ENCODE peak calls at places on chromosomes 1 and 21, in nine cellular contexts. Q, S, Z, A, I, B, D, T and J are unnamed samples. For H3K4me1, the result is how much of the 10 kb centered on the place peaks cover.

GRCh38 chr1:218384576-218384975 is 39.4 kb downstream of the TGFB2 start:
- DNase-seq in Q (no peak), S (peak), Z (no peak), A (no peak), I (no peak), B (no peak), D (no peak), T (no peak), J (no peak)

GRCh38 chr1:173050865-173051264 is at the start of gene TNFSF18:
- DNase-seq in Q (no peak), S (peak), Z (peak), A (no peak), I (no peak), B (no peak), D (no peak), T (peak), J (no peak)

GRCh38 chr1:172230526-172230925 is 190.0 kb upstream of the C1orf105 start:
- DNase-seq in Q (no peak), S (no peak), Z (no peak), A (no peak), I (no peak), B (no peak), D (no peak), T (no peak), J (no peak)

GRCh38 chr1:16970132-16970910 is 10.1 kb downstream of the MFAP2 start:
- DNase-seq in Q (no peak), S (no peak), Z (no peak), A (no peak), I (no peak), B (no peak), D (no peak), T (no peak), J (no peak)

GRCh38 chr1:188169971-188170370 is 1341.2 kb downstream of the PLA2G4A start:
- DNase-seq in Q (no peak), S (no peak), Z (no peak), A (no peak), I (no peak), B (no peak), D (no peak), T (no peak), J (no peak)

GRCh38 chr1:12067900-12068821 is 5.1 kb downstream of the TNFRSF8 start:
- DNase-seq in Q (no peak), S (peak), Z (no peak), A (no peak), I (no peak), B (no peak), D (no peak), T (peak), J (no peak)

GRCh38 chr21:36661511-36662309 is 37.2 kb upstream of the SIM2 start:
- DNase-seq in Q (no peak), S (no peak), Z (no peak), A (no peak), I (no peak), B (peak), D (no peak), T (peak), J (no peak)

GRCh38 chr1:40449684-40450490 is at the start of gene ZFP69B:
- DNase-seq in Q (peak), S (peak), Z (peak), A (peak), I (peak), B (peak), D (peak), T (peak), J (peak)

GRCh38 chr1:238484121-238484520 is 593.4 kb upstream of the ZP4 start:
- DNase-seq in Q (no peak), S (peak), Z (peak), A (no peak), I (no peak), B (no peak), D (no peak), T (no peak), J (no peak)

GRCh38 chr1:200154069-200154767 is 126.7 kb downstream of the NR5A2 start:
- DNase-seq in Q (no peak), S (peak), Z (peak), A (no peak), I (no peak), B (no peak), D (no peak), T (no peak), J (peak)

GRCh38 chr1:210098376-210098775 is 134.2 kb upstream of the SERTAD4 start:
- DNase-seq in Q (no peak), S (peak), Z (no peak), A (no peak), I (no peak), B (no peak), D (no peak), T (no peak), J (no peak)

GRCh38 chr1:175629318-175629694 is 114.1 kb downstream of the TNR start:
- DNase-seq in Q (no peak), S (no peak), Z (no peak), A (no peak), I (no peak), B (no peak), D (no peak), T (no peak), J (peak)

GRCh38 chr1:226365831-226366231 is 42.1 kb downstream of the PARP1 start:
- DNase-seq in Q (no peak), S (peak), Z (no peak), A (no peak), I (no peak), B (no peak), D (no peak), T (no peak), J (no peak)

GRCh38 chr1:119103764-119104163 is 36.7 kb downstream of the WARS2 start:
- DNase-seq in Q (no peak), S (no peak), Z (no peak), A (no peak), I (no peak), B (no peak), D (no peak), T (no peak), J (no peak)

GRCh38 chr1:147073062-147073432 is 99.2 kb downstream of the PRKAB2 start:
- DNase-seq in Q (no peak), S (no peak), Z (no peak), A (no peak), I (no peak), B (no peak), D (no peak), T (no peak), J (no peak)

GRCh38 chr1:170545476-170545875 is 13.5 kb downstream of the GORAB start:
- DNase-seq in Q (no peak), S (peak), Z (peak), A (no peak), I (no peak), B (no peak), D (no peak), T (no peak), J (peak)

GRCh38 chr1:58922302-58923089 is 138.6 kb upstream of the JUN start:
- DNase-seq in Q (peak), S (peak), Z (peak), A (peak), I (peak), B (peak), D (peak), T (peak), J (peak)

GRCh38 chr1:194870860-194871259 is 1684.4 kb upstream of the B3GALT2 start:
- DNase-seq in Q (no peak), S (no peak), Z (no peak), A (no peak), I (no peak), B (no peak), D (no peak), T (no peak), J (no peak)

DNA sequence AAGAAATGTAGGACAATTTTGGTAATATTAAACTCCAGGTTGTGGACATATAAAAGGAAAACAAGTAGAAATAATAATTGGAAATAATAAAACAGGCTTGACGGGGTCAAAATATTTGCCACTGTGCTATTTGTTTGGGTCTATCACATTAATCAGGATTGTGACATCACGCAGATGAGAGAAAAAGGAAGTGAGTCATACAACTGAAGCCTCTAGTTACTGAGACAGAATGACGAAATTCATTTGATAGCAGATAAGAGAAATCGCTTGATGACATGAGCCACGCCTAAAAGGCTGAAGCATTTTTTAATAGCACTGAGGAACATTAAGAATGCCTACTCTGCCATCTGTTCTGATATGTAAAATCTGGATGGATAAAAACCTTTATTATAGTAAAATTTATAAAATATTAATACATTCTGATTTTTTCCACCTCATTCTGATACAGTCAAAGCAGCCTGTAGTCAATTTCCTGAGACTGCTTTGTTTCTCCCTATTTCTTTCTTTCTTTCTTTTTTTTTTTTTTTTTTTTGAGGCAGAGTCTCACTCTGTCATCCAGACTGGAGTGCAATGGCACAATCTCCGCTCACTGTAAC is 1687.0 kb upstream of the B3GALT2 start:
- DNase-seq in Q (no peak), S (peak), Z (peak), A (no peak), I (no peak), B (no peak), D (no peak), T (no peak), J (no peak)
- H3K4me1 ChIP-seq in Q (under half), S (under half), Z (under half), A (under half), I (under half), B (under half), D (under half), T (under half), J (under half)

GRCh38 chr1:66372522-66373071 is 161.4 kb upstream of the SGIP1 start:
- DNase-seq in Q (no peak), S (no peak), Z (no peak), A (no peak), I (no peak), B (no peak), D (no peak), T (no peak), J (no peak)
- H3K4me1 ChIP-seq in Q (under half), S (under half), Z (under half), A (under half), I (under half), B (under half), D (under half), T (under half), J (under half)

GRCh38 chr1:223135176-223135575 is 7.9 kb downstream of the TLR5 start:
- DNase-seq in Q (peak), S (peak), Z (peak), A (peak), I (peak), B (no peak), D (no peak), T (no peak), J (no peak)
- H3K4me1 ChIP-seq in Q (under half), S (under half), Z (under half), A (under half), I (under half), B (under half), D (under half), T (under half), J (under half)

GRCh38 chr1:156833598-156833997 is 16.9 kb upstream of the SH2D2A start:
- DNase-seq in Q (no peak), S (no peak), Z (no peak), A (no peak), I (no peak), B (no peak), D (no peak), T (no peak), J (no peak)
- H3K4me1 ChIP-seq in Q (under half), S (under half), Z (under half), A (under half), I (under half), B (under half), D (under half), T (under half), J (under half)

GRCh38 chr1:93685918-93686317 is 4.3 kb upstream of the BCAR3 start:
- DNase-seq in Q (no peak), S (no peak), Z (no peak), A (no peak), I (no peak), B (no peak), D (no peak), T (no peak), J (no peak)

GRCh38 chr1:93690341-93690740 is 8.7 kb upstream of the BCAR3 start:
- DNase-seq in Q (no peak), S (no peak), Z (no peak), A (no peak), I (no peak), B (no peak), D (no peak), T (no peak), J (no peak)

GRCh38 chr1:93689521-93690223 is 8.0 kb upstream of the BCAR3 start:
- DNase-seq in Q (no peak), S (no peak), Z (no peak), A (no peak), I (no peak), B (no peak), D (no peak), T (no peak), J (no peak)

GRCh38 chr1:93683234-93683633 is 1.6 kb upstream of the BCAR3 start:
- DNase-seq in Q (no peak), S (no peak), Z (no peak), A (no peak), I (no peak), B (no peak), D (no peak), T (no peak), J (no peak)

GRCh38 chr1:93686497-93687250 is 5.0 kb upstream of the BCAR3 start:
- DNase-seq in Q (no peak), S (no peak), Z (no peak), A (no peak), I (no peak), B (no peak), D (no peak), T (no peak), J (no peak)
- H3K4me1 ChIP-seq in Q (under half), S (under half), Z (under half), A (under half), I (under half), B (under half), D (under half), T (under half), J (under half)

GRCh38 chr1:92478393-92478792 is 8.3 kb downstream of the GFI1 start:
- DNase-seq in Q (no peak), S (no peak), Z (peak), A (no peak), I (no peak), B (no peak), D (no peak), T (no peak), J (peak)
- H3K4me1 ChIP-seq in Q (under half), S (under half), Z (under half), A (under half), I (under half), B (under half), D (under half), T (under half), J (under half)

GRCh38 chr1:23599125-23599524 is 39.8 kb upstream of the ID3 start:
- DNase-seq in Q (no peak), S (no peak), Z (no peak), A (no peak), I (no peak), B (no peak), D (no peak), T (no peak), J (no peak)
- H3K4me1 ChIP-seq in Q (under half), S (under half), Z (under half), A (under half), I (under half), B (under half), D (under half), T (under half), J (under half)

GRCh38 chr1:156664046-156664948 is 12.9 kb downstream of the NES start:
- DNase-seq in Q (peak), S (no peak), Z (no peak), A (no peak), I (peak), B (no peak), D (no peak), T (no peak), J (no peak)
- H3K4me1 ChIP-seq in Q (under half), S (half or more), Z (under half), A (under half), I (half or more), B (under half), D (half or more), T (under half), J (under half)

GRCh38 chr21:45073301-45074047 is 906 bp upstream of the ADARB1 start:
- DNase-seq in Q (no peak), S (no peak), Z (no peak), A (peak), I (peak), B (peak), D (peak), T (peak), J (peak)

GRCh38 chr21:45074048-45074817 is at the start of gene ADARB1:
- DNase-seq in Q (peak), S (peak), Z (peak), A (peak), I (peak), B (peak), D (peak), T (peak), J (peak)

GRCh38 chr21:45074818-45075605 is 632 bp downstream of the ADARB1 start:
- DNase-seq in Q (no peak), S (peak), Z (peak), A (no peak), I (peak), B (peak), D (peak), T (no peak), J (peak)

GRCh38 chr21:45076245-45076661 is 1.9 kb downstream of the ADARB1 start:
- DNase-seq in Q (no peak), S (no peak), Z (peak), A (no peak), I (no peak), B (no peak), D (no peak), T (no peak), J (peak)

GRCh38 chr21:45075606-45076244 is 1.3 kb downstream of the ADARB1 start:
- DNase-seq in Q (no peak), S (no peak), Z (no peak), A (no peak), I (no peak), B (no peak), D (no peak), T (no peak), J (peak)
- H3K4me1 ChIP-seq in Q (under half), S (under half), Z (under half), A (under half), I (under half), B (under half), D (under half), T (under half), J (under half)

DNA sequence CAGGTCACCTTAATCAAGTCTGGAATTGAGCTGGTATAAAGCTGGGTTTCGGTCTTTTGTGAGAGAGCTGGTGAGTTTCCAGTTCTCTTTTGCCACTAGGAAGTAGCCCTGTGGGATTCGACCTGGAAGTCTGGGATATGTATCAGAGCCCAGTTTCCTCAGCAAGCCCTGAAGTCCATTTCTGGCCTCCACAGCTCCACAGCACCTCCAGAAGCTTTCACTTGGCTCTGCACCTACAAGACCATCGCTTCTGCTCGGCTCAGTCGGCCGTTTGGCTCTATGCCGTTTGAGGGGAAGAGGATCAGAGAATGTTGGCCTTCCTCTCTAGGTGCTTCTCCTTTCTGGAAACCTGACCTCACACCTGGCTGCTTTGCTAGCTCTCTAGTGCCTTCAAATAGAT is 148.0 kb downstream of the GALNT2 start:
- DNase-seq in Q (no peak), S (peak), Z (no peak), A (peak), I (peak), B (peak), D (no peak), T (peak), J (no peak)
- H3K4me1 ChIP-seq in Q (under half), S (under half), Z (under half), A (under half), I (under half), B (under half), D (under half), T (half or more), J (under half)